ENCODE peak calls at places on chromosome 15, in nine cellular contexts. One of them, this sample, is unnamed.

GRCh38 chr15:33492434-33493052 is 181.8 kb downstream of the RYR3 start:
- DNase-seq in CD4-positive, alpha-beta T cell: no peak
- DNase-seq in epithelial cell of esophagus: no peak
- DNase-seq in sciatic nerve: no peak
- DNase-seq in left cardiac atrium: no peak
- DNase-seq in activated effector memory CD4-positive, alpha-beta T cell treated with Interleukin-2 at 50 U/mL for 16 hours: no peak
- DNase-seq in hippocampal formation: no peak
- DNase-seq in iPS-NIHi11: peak; percentile 22
- DNase-seq in dermis blood vessel endothelial cell: no peak
- DNase-seq in this sample: no peak

GRCh38 chr15:98715401-98715800 is 67.1 kb downstream of the IGF1R start:
- DNase-seq in CD4-positive, alpha-beta T cell: no peak
- DNase-seq in epithelial cell of esophagus: no peak
- DNase-seq in sciatic nerve: no peak
- DNase-seq in left cardiac atrium: peak; percentile 49
- DNase-seq in activated effector memory CD4-positive, alpha-beta T cell treated with Interleukin-2 at 50 U/mL for 16 hours: no peak
- DNase-seq in hippocampal formation: no peak
- DNase-seq in iPS-NIHi11: no peak
- DNase-seq in dermis blood vessel endothelial cell: no peak
- DNase-seq in this sample: no peak

GRCh38 chr15:40511472-40512133 is 40.8 kb downstream of the CHST14 start:
- DNase-seq in CD4-positive, alpha-beta T cell: no peak
- DNase-seq in epithelial cell of esophagus: peak; percentile 61
- DNase-seq in sciatic nerve: peak; percentile 80
- DNase-seq in left cardiac atrium: peak; percentile 84
- DNase-seq in activated effector memory CD4-positive, alpha-beta T cell treated with Interleukin-2 at 50 U/mL for 16 hours: no peak
- DNase-seq in hippocampal formation: peak; percentile 9
- DNase-seq in iPS-NIHi11: peak; percentile 94
- DNase-seq in dermis blood vessel endothelial cell: peak; percentile 56
- DNase-seq in this sample: no peak

GRCh38 chr15:51077565-51078153 is 17.0 kb downstream of the TNFAIP8L3 start:
- DNase-seq in CD4-positive, alpha-beta T cell: peak; percentile 3
- DNase-seq in epithelial cell of esophagus: no peak
- DNase-seq in sciatic nerve: peak; percentile 89
- DNase-seq in left cardiac atrium: peak; percentile 81
- DNase-seq in activated effector memory CD4-positive, alpha-beta T cell treated with Interleukin-2 at 50 U/mL for 16 hours: no peak
- DNase-seq in hippocampal formation: peak; percentile 38
- DNase-seq in iPS-NIHi11: peak; percentile 86
- DNase-seq in dermis blood vessel endothelial cell: peak; percentile 49
- DNase-seq in this sample: peak; percentile 11

GRCh38 chr15:40307421-40308165 is at the start of gene PLCB2:
- DNase-seq in CD4-positive, alpha-beta T cell: peak; percentile 63
- DNase-seq in epithelial cell of esophagus: no peak
- DNase-seq in sciatic nerve: no peak
- DNase-seq in left cardiac atrium: peak; percentile 47
- DNase-seq in activated effector memory CD4-positive, alpha-beta T cell treated with Interleukin-2 at 50 U/mL for 16 hours: peak; percentile 68
- DNase-seq in hippocampal formation: peak; percentile 35
- DNase-seq in iPS-NIHi11: peak; percentile 64
- DNase-seq in dermis blood vessel endothelial cell: no peak
- DNase-seq in this sample: peak; percentile 55

GRCh38 chr15:31200735-31201151 is 99.2 kb upstream of the TRPM1 start:
- DNase-seq in CD4-positive, alpha-beta T cell: peak; percentile 71
- DNase-seq in epithelial cell of esophagus: peak; percentile 77
- DNase-seq in sciatic nerve: peak; percentile 79
- DNase-seq in left cardiac atrium: peak; percentile 74
- DNase-seq in activated effector memory CD4-positive, alpha-beta T cell treated with Interleukin-2 at 50 U/mL for 16 hours: peak; percentile 65
- DNase-seq in hippocampal formation: peak; percentile 43
- DNase-seq in iPS-NIHi11: peak; percentile 78
- DNase-seq in dermis blood vessel endothelial cell: peak; percentile 62
- DNase-seq in this sample: peak; percentile 55

GRCh38 chr15:52677593-52677992 is 1.6 kb downstream of the ATOSA start:
- DNase-seq in CD4-positive, alpha-beta T cell: no peak
- DNase-seq in epithelial cell of esophagus: no peak
- DNase-seq in sciatic nerve: no peak
- DNase-seq in left cardiac atrium: no peak
- DNase-seq in activated effector memory CD4-positive, alpha-beta T cell treated with Interleukin-2 at 50 U/mL for 16 hours: no peak
- DNase-seq in hippocampal formation: no peak
- DNase-seq in iPS-NIHi11: no peak
- DNase-seq in dermis blood vessel endothelial cell: no peak
- DNase-seq in this sample: no peak

GRCh38 chr15:40843183-40843884 is 514 bp upstream of the SPINT1 start:
- DNase-seq in CD4-positive, alpha-beta T cell: no peak
- DNase-seq in epithelial cell of esophagus: no peak
- DNase-seq in sciatic nerve: no peak
- DNase-seq in left cardiac atrium: no peak
- DNase-seq in activated effector memory CD4-positive, alpha-beta T cell treated with Interleukin-2 at 50 U/mL for 16 hours: no peak
- DNase-seq in hippocampal formation: no peak
- DNase-seq in iPS-NIHi11: no peak
- DNase-seq in dermis blood vessel endothelial cell: no peak
- DNase-seq in this sample: no peak

GRCh38 chr15:72196409-72197044 is 1.1 kb downstream of the GRAMD2A start:
- DNase-seq in CD4-positive, alpha-beta T cell: no peak
- DNase-seq in epithelial cell of esophagus: peak; percentile 50
- DNase-seq in sciatic nerve: no peak
- DNase-seq in left cardiac atrium: no peak
- DNase-seq in activated effector memory CD4-positive, alpha-beta T cell treated with Interleukin-2 at 50 U/mL for 16 hours: no peak
- DNase-seq in hippocampal formation: no peak
- DNase-seq in iPS-NIHi11: no peak
- DNase-seq in dermis blood vessel endothelial cell: no peak
- DNase-seq in this sample: no peak

GRCh38 chr15:87722941-87723691 is 533.4 kb downstream of the NTRK3 start:
- DNase-seq in CD4-positive, alpha-beta T cell: no peak
- DNase-seq in epithelial cell of esophagus: no peak
- DNase-seq in sciatic nerve: no peak
- DNase-seq in left cardiac atrium: no peak
- DNase-seq in activated effector memory CD4-positive, alpha-beta T cell treated with Interleukin-2 at 50 U/mL for 16 hours: no peak
- DNase-seq in hippocampal formation: no peak
- DNase-seq in iPS-NIHi11: peak; percentile 17
- DNase-seq in dermis blood vessel endothelial cell: no peak
- DNase-seq in this sample: no peak

GRCh38 chr15:59685737-59686297 is 3.3 kb downstream of the BNIP2 start:
- DNase-seq in CD4-positive, alpha-beta T cell: no peak
- DNase-seq in epithelial cell of esophagus: no peak
- DNase-seq in sciatic nerve: no peak
- DNase-seq in left cardiac atrium: no peak
- DNase-seq in activated effector memory CD4-positive, alpha-beta T cell treated with Interleukin-2 at 50 U/mL for 16 hours: no peak
- DNase-seq in hippocampal formation: no peak
- DNase-seq in iPS-NIHi11: no peak
- DNase-seq in dermis blood vessel endothelial cell: peak; percentile 82
- DNase-seq in this sample: no peak

GRCh38 chr15:51289290-51289689 is 49.1 kb downstream of the CYP19A1 start:
- DNase-seq in CD4-positive, alpha-beta T cell: no peak
- DNase-seq in epithelial cell of esophagus: no peak
- DNase-seq in sciatic nerve: no peak
- DNase-seq in left cardiac atrium: no peak
- DNase-seq in activated effector memory CD4-positive, alpha-beta T cell treated with Interleukin-2 at 50 U/mL for 16 hours: no peak
- DNase-seq in hippocampal formation: no peak
- DNase-seq in iPS-NIHi11: no peak
- DNase-seq in dermis blood vessel endothelial cell: no peak
- DNase-seq in this sample: no peak

GRCh38 chr15:20353966-20354883 is 187.4 kb downstream of the GOLGA6L6 start:
- DNase-seq in CD4-positive, alpha-beta T cell: no peak
- DNase-seq in epithelial cell of esophagus: no peak
- DNase-seq in sciatic nerve: no peak
- DNase-seq in left cardiac atrium: peak; percentile 17
- DNase-seq in activated effector memory CD4-positive, alpha-beta T cell treated with Interleukin-2 at 50 U/mL for 16 hours: no peak
- DNase-seq in hippocampal formation: no peak
- DNase-seq in iPS-NIHi11: no peak
- DNase-seq in dermis blood vessel endothelial cell: no peak
- DNase-seq in this sample: peak; percentile 22

GRCh38 chr15:74200394-74200793 is 2.2 kb downstream of the STRA6 start:
- DNase-seq in CD4-positive, alpha-beta T cell: no peak
- DNase-seq in epithelial cell of esophagus: peak; percentile 90
- DNase-seq in sciatic nerve: peak; percentile 74
- DNase-seq in left cardiac atrium: peak; percentile 68
- DNase-seq in activated effector memory CD4-positive, alpha-beta T cell treated with Interleukin-2 at 50 U/mL for 16 hours: no peak
- DNase-seq in hippocampal formation: no peak
- DNase-seq in iPS-NIHi11: no peak
- DNase-seq in dermis blood vessel endothelial cell: peak; percentile 52
- DNase-seq in this sample: no peak

GRCh38 chr15:99059010-99059981 is 45.6 kb upstream of the SYNM start:
- DNase-seq in CD4-positive, alpha-beta T cell: peak; percentile 30
- DNase-seq in epithelial cell of esophagus: peak; percentile 64
- DNase-seq in sciatic nerve: peak; percentile 89
- DNase-seq in left cardiac atrium: peak; percentile 86
- DNase-seq in activated effector memory CD4-positive, alpha-beta T cell treated with Interleukin-2 at 50 U/mL for 16 hours: peak; percentile 19
- DNase-seq in hippocampal formation: peak; percentile 39
- DNase-seq in iPS-NIHi11: peak; percentile 92
- DNase-seq in dermis blood vessel endothelial cell: peak; percentile 76
- DNase-seq in this sample: peak; percentile 3

GRCh38 chr15:64180235-64180824 is 17.5 kb upstream of the PPIB start:
- DNase-seq in CD4-positive, alpha-beta T cell: no peak
- DNase-seq in epithelial cell of esophagus: no peak
- DNase-seq in sciatic nerve: no peak
- DNase-seq in left cardiac atrium: no peak
- DNase-seq in activated effector memory CD4-positive, alpha-beta T cell treated with Interleukin-2 at 50 U/mL for 16 hours: no peak
- DNase-seq in hippocampal formation: no peak
- DNase-seq in iPS-NIHi11: no peak
- DNase-seq in dermis blood vessel endothelial cell: no peak
- DNase-seq in this sample: no peak

GRCh38 chr15:98771444-98772059 is 123.2 kb downstream of the IGF1R start:
- DNase-seq in CD4-positive, alpha-beta T cell: no peak
- DNase-seq in epithelial cell of esophagus: no peak
- DNase-seq in sciatic nerve: no peak
- DNase-seq in left cardiac atrium: no peak
- DNase-seq in activated effector memory CD4-positive, alpha-beta T cell treated with Interleukin-2 at 50 U/mL for 16 hours: no peak
- DNase-seq in hippocampal formation: no peak
- DNase-seq in iPS-NIHi11: no peak
- DNase-seq in dermis blood vessel endothelial cell: no peak
- DNase-seq in this sample: no peak

GRCh38 chr15:68706256-68706655 is 114.4 kb downstream of the ANP32A start:
- DNase-seq in CD4-positive, alpha-beta T cell: no peak
- DNase-seq in epithelial cell of esophagus: peak; percentile 52
- DNase-seq in sciatic nerve: no peak
- DNase-seq in left cardiac atrium: no peak
- DNase-seq in activated effector memory CD4-positive, alpha-beta T cell treated with Interleukin-2 at 50 U/mL for 16 hours: no peak
- DNase-seq in hippocampal formation: no peak
- DNase-seq in iPS-NIHi11: no peak
- DNase-seq in dermis blood vessel endothelial cell: no peak
- DNase-seq in this sample: no peak

GRCh38 chr15:91660174-91660649 is 193.3 kb upstream of the SLCO3A1 start:
- DNase-seq in CD4-positive, alpha-beta T cell: no peak
- DNase-seq in epithelial cell of esophagus: no peak
- DNase-seq in sciatic nerve: no peak
- DNase-seq in left cardiac atrium: no peak
- DNase-seq in activated effector memory CD4-positive, alpha-beta T cell treated with Interleukin-2 at 50 U/mL for 16 hours: no peak
- DNase-seq in hippocampal formation: no peak
- DNase-seq in iPS-NIHi11: peak; percentile 28
- DNase-seq in dermis blood vessel endothelial cell: no peak
- DNase-seq in this sample: no peak

GRCh38 chr15:86063328-86064180 is 16.1 kb upstream of the AGBL1 start:
- DNase-seq in CD4-positive, alpha-beta T cell: no peak
- DNase-seq in epithelial cell of esophagus: no peak
- DNase-seq in sciatic nerve: no peak
- DNase-seq in left cardiac atrium: no peak
- DNase-seq in activated effector memory CD4-positive, alpha-beta T cell treated with Interleukin-2 at 50 U/mL for 16 hours: no peak
- DNase-seq in hippocampal formation: no peak
- DNase-seq in iPS-NIHi11: no peak
- DNase-seq in dermis blood vessel endothelial cell: no peak
- DNase-seq in this sample: no peak

GRCh38 chr15:94673801-94674200 is 442.4 kb downstream of the MCTP2 start:
- DNase-seq in CD4-positive, alpha-beta T cell: no peak
- DNase-seq in epithelial cell of esophagus: no peak
- DNase-seq in sciatic nerve: peak; percentile 56
- DNase-seq in left cardiac atrium: no peak
- DNase-seq in activated effector memory CD4-positive, alpha-beta T cell treated with Interleukin-2 at 50 U/mL for 16 hours: no peak
- DNase-seq in hippocampal formation: no peak
- DNase-seq in iPS-NIHi11: no peak
- DNase-seq in dermis blood vessel endothelial cell: peak; percentile 34
- DNase-seq in this sample: no peak

GRCh38 chr15:65902373-65902772 is 33.1 kb downstream of the RAB11A start:
- DNase-seq in CD4-positive, alpha-beta T cell: no peak
- DNase-seq in epithelial cell of esophagus: peak; percentile 98
- DNase-seq in sciatic nerve: no peak
- DNase-seq in left cardiac atrium: peak; percentile 51
- DNase-seq in activated effector memory CD4-positive, alpha-beta T cell treated with Interleukin-2 at 50 U/mL for 16 hours: no peak
- DNase-seq in hippocampal formation: no peak
- DNase-seq in iPS-NIHi11: peak; percentile 50
- DNase-seq in dermis blood vessel endothelial cell: peak; percentile 68
- DNase-seq in this sample: no peak

GRCh38 chr15:32683231-32683630 is 34.6 kb upstream of the GREM1 start:
- DNase-seq in CD4-positive, alpha-beta T cell: no peak
- DNase-seq in epithelial cell of esophagus: no peak
- DNase-seq in sciatic nerve: no peak
- DNase-seq in left cardiac atrium: no peak
- DNase-seq in activated effector memory CD4-positive, alpha-beta T cell treated with Interleukin-2 at 50 U/mL for 16 hours: no peak
- DNase-seq in hippocampal formation: no peak
- DNase-seq in iPS-NIHi11: no peak
- DNase-seq in dermis blood vessel endothelial cell: no peak
- DNase-seq in this sample: no peak

GRCh38 chr15:87287156-87287555 is 969.4 kb downstream of the NTRK3 start:
- DNase-seq in CD4-positive, alpha-beta T cell: no peak
- DNase-seq in epithelial cell of esophagus: peak; percentile 98
- DNase-seq in sciatic nerve: no peak
- DNase-seq in left cardiac atrium: no peak
- DNase-seq in activated effector memory CD4-positive, alpha-beta T cell treated with Interleukin-2 at 50 U/mL for 16 hours: no peak
- DNase-seq in hippocampal formation: no peak
- DNase-seq in iPS-NIHi11: no peak
- DNase-seq in dermis blood vessel endothelial cell: no peak
- DNase-seq in this sample: no peak

GRCh38 chr15:98760975-98761374 is 112.6 kb downstream of the IGF1R start:
- DNase-seq in CD4-positive, alpha-beta T cell: no peak
- DNase-seq in epithelial cell of esophagus: no peak
- DNase-seq in sciatic nerve: no peak
- DNase-seq in left cardiac atrium: no peak
- DNase-seq in activated effector memory CD4-positive, alpha-beta T cell treated with Interleukin-2 at 50 U/mL for 16 hours: no peak
- DNase-seq in hippocampal formation: no peak
- DNase-seq in iPS-NIHi11: no peak
- DNase-seq in dermis blood vessel endothelial cell: no peak
- DNase-seq in this sample: no peak

GRCh38 chr15:71781179-71781964 is 29.0 kb upstream of the NR2E3 start:
- DNase-seq in CD4-positive, alpha-beta T cell: no peak
- DNase-seq in epithelial cell of esophagus: peak; percentile 37
- DNase-seq in sciatic nerve: no peak
- DNase-seq in left cardiac atrium: no peak
- DNase-seq in activated effector memory CD4-positive, alpha-beta T cell treated with Interleukin-2 at 50 U/mL for 16 hours: no peak
- DNase-seq in hippocampal formation: no peak
- DNase-seq in iPS-NIHi11: no peak
- DNase-seq in dermis blood vessel endothelial cell: no peak
- DNase-seq in this sample: peak; percentile 42

GRCh38 chr15:48385431-48385830 is 54.2 kb downstream of the DUT start:
- DNase-seq in CD4-positive, alpha-beta T cell: no peak
- DNase-seq in epithelial cell of esophagus: peak; percentile 69
- DNase-seq in sciatic nerve: no peak
- DNase-seq in left cardiac atrium: no peak
- DNase-seq in activated effector memory CD4-positive, alpha-beta T cell treated with Interleukin-2 at 50 U/mL for 16 hours: no peak
- DNase-seq in hippocampal formation: no peak
- DNase-seq in iPS-NIHi11: no peak
- DNase-seq in dermis blood vessel endothelial cell: peak; percentile 76
- DNase-seq in this sample: no peak

GRCh38 chr15:80174017-80174746 is 21.4 kb downstream of the FAH start:
- DNase-seq in CD4-positive, alpha-beta T cell: no peak
- DNase-seq in epithelial cell of esophagus: no peak
- DNase-seq in sciatic nerve: no peak
- DNase-seq in left cardiac atrium: no peak
- DNase-seq in activated effector memory CD4-positive, alpha-beta T cell treated with Interleukin-2 at 50 U/mL for 16 hours: no peak
- DNase-seq in hippocampal formation: no peak
- DNase-seq in iPS-NIHi11: no peak
- DNase-seq in dermis blood vessel endothelial cell: peak; percentile 45
- DNase-seq in this sample: no peak